ENCODE peak calls at places on chromosomes 6 and 20, in four cellular contexts. F is CD8-positive, alpha-beta memory T cell; V is IMR-90; K is HT1080. H is an unnamed sample.
A peak's percentile ranks its signal among the peaks of the same experiment; 100 is the strongest.

GRCh38 chr6:140091895-140092294 is 717.4 kb upstream of the CITED2 start:
- DNase-seq in F (no peak), V (no peak), K (no peak), H (no peak)

GRCh38 chr6:48078092-48078491 is 32.9 kb downstream of the PTCHD4 start:
- DNase-seq in F (no peak), V (no peak), K (peak; percentile 68), H (no peak)

GRCh38 chr6:36751091-36751490 is 53.5 kb downstream of the RAB44 start:
- DNase-seq in F (no peak), V (peak; percentile 10), K (no peak), H (no peak)

GRCh38 chr20:37341632-37342031 is 4.3 kb upstream of the SRC start:
- DNase-seq in F (no peak), V (no peak), K (no peak), H (no peak)

GRCh38 chr20:7704021-7704420 is 236.2 kb downstream of the HAO1 start:
- DNase-seq in F (no peak), V (no peak), K (no peak), H (no peak)

GRCh38 chr20:57620274-57620990 is at the start of gene ZBP1:
- DNase-seq in F (peak; percentile 47), V (no peak), K (peak; percentile 16), H (peak; percentile 52)

GRCh38 chr6:64815718-64816117 is 891.3 kb downstream of the EYS start:
- DNase-seq in F (no peak), V (no peak), K (peak; percentile 50), H (no peak)

GRCh38 chr20:63585616-63586565 is 11.9 kb upstream of the HELZ2 start:
- DNase-seq in F (no peak), V (no peak), K (no peak), H (no peak)

GRCh38 chr6:53058388-53058890 is 6.8 kb upstream of the FBXO9 start:
- DNase-seq in F (no peak), V (no peak), K (no peak), H (no peak)

GRCh38 chr6:19153981-19154295 is 683.2 kb upstream of the ID4 start:
- DNase-seq in F (no peak), V (no peak), K (no peak), H (no peak)

GRCh38 chr20:31967830-31968249 is at the start of gene XKR7:
- DNase-seq in F (no peak), V (no peak), K (no peak), H (no peak)

GRCh38 chr20:51493346-51493791 is 49.1 kb downstream of the NFATC2 start:
- DNase-seq in F (peak; percentile 31), V (no peak), K (no peak), H (no peak)